ENCODE peak calls at places on chromosomes 5 and 9, in six cellular contexts. J is anterior cingulate cortex, W is amniotic epithelial cell, Q is H9, M is caudate nucleus, R is iPS-NIHi11. Y is an unnamed sample.

GRCh38 chr5:161410640-161411039 is 135.9 kb downstream of the GABRB2 start:
- DNase-seq in J (peak; percentile 3), Q (no peak), W (no peak), M (no peak), R (no peak), Y (no peak)

GRCh38 chr5:72160299-72160698 is 53.0 kb downstream of the MAP1B start:
- DNase-seq in M (no peak), R (no peak), W (peak; percentile 95), Q (no peak), J (no peak), Y (no peak)

GRCh38 chr5:50593681-50594080 is 72.8 kb upstream of the PARP8 start:
- DNase-seq in M (no peak), J (no peak), R (no peak), W (no peak), Q (no peak), Y (no peak)

GRCh38 chr9:133255371-133255940 is 19.5 kb downstream of the ABO start:
- DNase-seq in R (no peak), Q (no peak), J (no peak), W (no peak), M (no peak), Y (no peak)

GRCh38 chr9:69996947-69997346 is 46.7 kb upstream of the MAMDC2 start:
- DNase-seq in J (no peak), Q (no peak), M (no peak), R (no peak), W (peak; percentile 93), Y (no peak)

GRCh38 chr5:68848086-68848485 is 245.7 kb upstream of the SLC30A5 start:
- DNase-seq in J (no peak), R (no peak), Q (no peak), M (no peak), W (no peak), Y (no peak)

GRCh38 chr5:112757468-112758208 is 20.0 kb downstream of the APC start:
- DNase-seq in R (peak; percentile 43), Q (no peak), J (no peak), W (peak; percentile 63), M (no peak), Y (peak; percentile 83)

GRCh38 chr5:148735301-148735700 is 81.0 kb upstream of the HTR4 start:
- DNase-seq in J (no peak), Q (no peak), W (no peak), M (no peak), R (no peak), Y (no peak)

GRCh38 chr9:28779240-28779639 is 1206.0 kb upstream of the C9orf72 start:
- DNase-seq in R (no peak), Q (no peak), W (peak; percentile 44), J (no peak), M (no peak), Y (no peak)

GRCh38 chr9:131393622-131394463 is at the start of gene PRRC2B:
- DNase-seq in R (peak; percentile 93), W (peak; percentile 67), J (peak; percentile 75), Q (peak; percentile 96), M (peak; percentile 80), Y (peak; percentile 76)

GRCh38 chr5:135991381-135991907 is 36.7 kb upstream of the LECT2 start:
- DNase-seq in M (no peak), R (no peak), W (no peak), Q (no peak), J (no peak), Y (no peak)

GRCh38 chr5:38757451-38758245 is 88.2 kb upstream of the OSMR start:
- DNase-seq in M (no peak), J (no peak), W (peak; percentile 76), R (no peak), Q (no peak), Y (no peak)

GRCh38 chr5:132293066-132293991 is 865 bp upstream of the SLC22A4 start:
- DNase-seq in M (peak; percentile 88), R (peak; percentile 89), J (peak; percentile 82), Q (peak; percentile 79), W (peak; percentile 89), Y (peak; percentile 85)

GRCh38 chr5:76524872-76525271 is 98.3 kb downstream of the F2RL2 start:
- DNase-seq in W (no peak), J (no peak), M (no peak), Q (no peak), R (no peak), Y (no peak)

GRCh38 chr5:89315194-89315593 is 432.2 kb upstream of the MEF2C start:
- DNase-seq in J (no peak), Q (no peak), M (no peak), W (no peak), R (no peak), Y (no peak)

GRCh38 chr9:87467187-87467586 is 30.5 kb upstream of the DAPK1 start:
- DNase-seq in J (no peak), W (no peak), Q (no peak), R (no peak), M (no peak), Y (no peak)

GRCh38 chr5:132427285-132428146 is 58.0 kb downstream of the SLC22A5 start:
- DNase-seq in M (no peak), J (no peak), R (no peak), Q (no peak), W (no peak), Y (peak; percentile 20)

GRCh38 chr5:66596791-66597757 is 881 bp downstream of the MAST4 start:
- DNase-seq in J (peak; percentile 25), Q (peak; percentile 65), W (peak; percentile 2), M (peak; percentile 9), R (peak; percentile 44), Y (peak; percentile 16)

GRCh38 chr9:114000063-114000454 is 78.0 kb downstream of the AMBP start:
- DNase-seq in W (no peak), M (no peak), R (no peak), J (no peak), Q (peak; percentile 9), Y (no peak)

GRCh38 chr9:34139477-34140146 is 13.1 kb upstream of the DCAF12 start:
- DNase-seq in J (no peak), R (peak; percentile 31), M (no peak), Q (no peak), W (peak; percentile 96), Y (no peak)

GRCh38 chr5:142387022-142387682 is 62.3 kb upstream of the SPRY4 start:
- DNase-seq in J (no peak), W (no peak), R (no peak), Q (no peak), M (no peak), Y (no peak)

GRCh38 chr9:127131871-127132270 is 9.4 kb upstream of the ANGPTL2 start:
- DNase-seq in M (no peak), Q (peak; percentile 19), R (no peak), J (no peak), W (peak; percentile 73), Y (no peak)

GRCh38 chr9:14585730-14586473 is 107.3 kb downstream of the ZDHHC21 start:
- DNase-seq in M (no peak), R (no peak), W (no peak), Q (no peak), J (no peak), Y (no peak)

GRCh38 chr9:133090752-133091325 is 29.1 kb downstream of the CEL start:
- DNase-seq in Q (no peak), W (no peak), M (no peak), R (peak; percentile 5), J (no peak), Y (no peak)

GRCh38 chr5:1014781-1015221 is 6.2 kb downstream of the NKD2 start:
- DNase-seq in Q (no peak), W (no peak), R (no peak), M (no peak), J (no peak), Y (no peak)

GRCh38 chr9:70948744-70949143 is 172.7 kb downstream of the TRPM3 start:
- DNase-seq in W (no peak), R (no peak), M (no peak), J (no peak), Q (no peak), Y (no peak)

GRCh38 chr5:146789712-146790660 is 88.6 kb downstream of the PPP2R2B start:
- DNase-seq in Q (peak; percentile 71), J (peak; percentile 47), W (no peak), M (no peak), R (peak; percentile 31), Y (no peak)

GRCh38 chr5:95730730-95731570 is at the start of gene RHOBTB3:
- DNase-seq in W (peak; percentile 96), M (peak; percentile 86), Q (peak; percentile 89), J (peak; percentile 84), R (peak; percentile 76), Y (peak; percentile 93)

GRCh38 chr9:111598730-111599091 is 736 bp downstream of the PTGR1 start:
- DNase-seq in J (no peak), Q (no peak), W (peak; percentile 76), R (no peak), M (no peak), Y (no peak)

GRCh38 chr5:78550891-78551290 is 97.7 kb downstream of the LHFPL2 start:
- DNase-seq in J (no peak), W (no peak), M (no peak), R (no peak), Q (no peak), Y (no peak)

GRCh38 chr5:120405923-120406322 is 58.2 kb upstream of the PRR16 start:
- DNase-seq in Q (no peak), W (peak; percentile 84), M (no peak), J (no peak), R (no peak), Y (no peak)

GRCh38 chr9:125982798-125983406 is 235.7 kb downstream of the PBX3 start:
- DNase-seq in J (no peak), Q (no peak), W (no peak), M (no peak), R (no peak), Y (no peak)

GRCh38 chr5:59040007-59040803 is 457.3 kb downstream of the RAB3C start:
- DNase-seq in Q (no peak), M (no peak), J (no peak), W (peak; percentile 88), R (no peak), Y (no peak)

GRCh38 chr5:10702040-10702629 is 58.9 kb downstream of the DAP start:
- DNase-seq in M (no peak), R (no peak), Q (no peak), W (peak; percentile 99), J (no peak), Y (no peak)

GRCh38 chr9:8259028-8259427 is 459.4 kb upstream of the DMAC1 start:
- DNase-seq in Q (no peak), R (no peak), W (no peak), J (no peak), M (no peak), Y (no peak)